ENCODE peak calls at places on chromosomes 3 and 15, in four cellular contexts. O is K562, S is esophagus muscularis mucosa, L is sigmoid colon. K is an unnamed sample.

GRCh38 chr15:100114100-100114499 is 227.7 kb downstream of the ADAMTS17 start:
- DNase-seq in O (no peak), S (no peak), L (peak), K (no peak)

GRCh38 chr3:45123841-45124269 is 22.3 kb downstream of the CDCP1 start:
- DNase-seq in S (no peak), O (no peak), L (no peak), K (no peak)

GRCh38 chr3:119221779-119222320 is 18.8 kb downstream of the B4GALT4 start:
- DNase-seq in S (no peak), L (no peak), O (no peak), K (no peak)

GRCh38 chr15:95024388-95024787 is 793.0 kb downstream of the MCTP2 start:
- DNase-seq in O (no peak), L (no peak), S (no peak), K (no peak)

GRCh38 chr15:85329561-85330421 is 50.6 kb upstream of the AKAP13 start:
- DNase-seq in L (no peak), S (peak), O (no peak), K (no peak)

GRCh38 chr3:168073842-168074311 is 21.8 kb downstream of the GOLIM4 start:
- DNase-seq in L (no peak), S (no peak), O (no peak), K (no peak)

GRCh38 chr3:142896201-142896755 is 7.4 kb upstream of the PCOLCE2 start:
- DNase-seq in S (peak), L (no peak), O (no peak), K (no peak)

GRCh38 chr3:69032137-69032536 is 18.7 kb upstream of the EOGT start:
- DNase-seq in S (no peak), L (no peak), O (no peak), K (no peak)

GRCh38 chr15:43511012-43511885 is 6.2 kb upstream of the MAP1A start:
- DNase-seq in O (no peak), S (no peak), L (no peak), K (no peak)

GRCh38 chr3:44060164-44060563 is 181.5 kb upstream of the TOPAZ1 start:
- DNase-seq in O (no peak), S (no peak), L (no peak), K (no peak)

GRCh38 chr3:40939113-40940070 is 259.9 kb upstream of the CTNNB1 start:
- DNase-seq in L (no peak), O (no peak), S (no peak), K (no peak)

GRCh38 chr3:157393076-157393475 is 43.6 kb upstream of the PTX3 start:
- DNase-seq in L (no peak), O (no peak), S (no peak), K (no peak)

GRCh38 chr3:192830279-192831110 is 87.2 kb downstream of the MB21D2 start:
- DNase-seq in L (no peak), S (no peak), O (no peak), K (no peak)

GRCh38 chr3:58994746-58995330 is 55.0 kb downstream of the CFAP20DC start:
- DNase-seq in L (no peak), O (peak), S (no peak), K (no peak)

GRCh38 chr3:104206925-104207324 is 1159.8 kb upstream of the ALCAM start:
- DNase-seq in S (no peak), O (no peak), L (no peak), K (no peak)

GRCh38 chr3:58429657-58430056 is 4.0 kb downstream of the PDHB start:
- DNase-seq in L (no peak), O (no peak), S (no peak), K (no peak)

GRCh38 chr3:108091498-108092259 is 848 bp upstream of the CD47 start:
- DNase-seq in S (no peak), L (no peak), O (no peak), K (no peak)

GRCh38 chr15:100601158-100601557 is 826 bp downstream of the LINS1 start:
- DNase-seq in L (no peak), O (peak), S (no peak), K (no peak)

GRCh38 chr3:24496529-24497482 is 2.2 kb upstream of the THRB start:
- DNase-seq in L (peak), S (no peak), O (peak), K (peak)

GRCh38 chr3:108389361-108389760 is 93.0 kb downstream of the HHLA2 start:
- DNase-seq in L (no peak), S (no peak), O (no peak), K (no peak)

GRCh38 chr3:97823503-97824004 is 1.7 kb downstream of the CRYBG3 start:
- DNase-seq in O (no peak), S (no peak), L (no peak), K (no peak)

GRCh38 chr3:177055557-177056290 is 141.6 kb downstream of the TBL1XR1 start:
- DNase-seq in O (no peak), L (no peak), S (no peak), K (no peak)

GRCh38 chr3:182327196-182327681 is 466.1 kb upstream of the ATP11B start:
- DNase-seq in S (no peak), L (no peak), O (no peak), K (no peak)

GRCh38 chr3:98731720-98732238 is 31.4 kb upstream of the ST3GAL6 start:
- DNase-seq in L (no peak), O (no peak), S (no peak), K (no peak)

GRCh38 chr3:155069729-155070128 is 10.4 kb upstream of the MME start:
- DNase-seq in S (no peak), L (no peak), O (no peak), K (no peak)

GRCh38 chr15:91032919-91033803 is 10.8 kb upstream of the VPS33B start:
- DNase-seq in L (no peak), S (no peak), O (peak), K (peak)

GRCh38 chr15:25596644-25597562 is 158.1 kb upstream of the UBE3A start:
- DNase-seq in O (no peak), L (no peak), S (no peak), K (no peak)

GRCh38 chr15:40108061-40108854 is 421 bp downstream of the BMF start:
- DNase-seq in L (peak), S (no peak), O (no peak), K (no peak)

GRCh38 chr15:39434751-39435238 is 146.1 kb upstream of the THBS1 start:
- DNase-seq in L (no peak), O (no peak), S (peak), K (no peak)

DNA sequence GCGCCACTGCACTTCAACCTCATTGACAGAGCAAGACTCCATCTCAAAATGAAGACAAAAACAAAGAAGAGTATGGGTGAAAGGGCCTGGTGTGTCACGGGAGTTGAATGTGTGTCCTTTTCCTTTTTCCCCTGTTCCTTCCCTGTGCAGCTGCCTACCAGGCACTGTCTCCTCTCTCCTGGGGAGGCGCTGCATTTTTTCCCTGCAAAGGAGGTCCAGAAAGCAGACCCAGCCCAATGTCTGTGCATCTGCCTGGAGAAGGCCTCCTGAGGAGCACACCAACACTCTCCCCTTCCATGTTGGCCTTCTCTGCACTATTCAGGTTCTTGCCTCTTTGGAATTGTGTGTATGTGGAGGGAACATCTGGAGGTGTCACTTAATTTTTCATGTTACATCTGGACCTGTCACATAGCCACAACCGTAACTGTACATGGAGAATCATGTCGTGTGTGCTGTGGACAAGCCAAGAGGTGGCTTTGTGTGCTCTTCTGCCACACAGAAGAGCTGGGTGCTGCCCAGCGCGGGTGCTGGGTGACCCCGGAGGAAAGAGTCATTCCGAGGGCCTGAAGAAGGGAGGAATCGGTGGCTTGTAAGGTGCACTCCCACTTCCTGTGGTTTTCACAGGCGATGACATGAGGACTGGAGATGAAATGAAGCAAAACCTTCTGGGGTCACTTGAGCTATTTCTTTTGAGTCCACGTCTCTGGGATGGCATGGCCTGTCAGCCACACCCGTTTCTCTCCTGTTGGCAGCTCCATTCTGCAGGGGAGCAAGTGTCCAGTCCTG is 46.5 kb upstream of the CGNL1 start:
- DNase-seq in S (no peak), L (no peak), O (peak), K (no peak)
- TF ChIP-seq POLR2AphosphoS5 in S (no peak), L (no peak), O (no peak), K (no peak)

DNA sequence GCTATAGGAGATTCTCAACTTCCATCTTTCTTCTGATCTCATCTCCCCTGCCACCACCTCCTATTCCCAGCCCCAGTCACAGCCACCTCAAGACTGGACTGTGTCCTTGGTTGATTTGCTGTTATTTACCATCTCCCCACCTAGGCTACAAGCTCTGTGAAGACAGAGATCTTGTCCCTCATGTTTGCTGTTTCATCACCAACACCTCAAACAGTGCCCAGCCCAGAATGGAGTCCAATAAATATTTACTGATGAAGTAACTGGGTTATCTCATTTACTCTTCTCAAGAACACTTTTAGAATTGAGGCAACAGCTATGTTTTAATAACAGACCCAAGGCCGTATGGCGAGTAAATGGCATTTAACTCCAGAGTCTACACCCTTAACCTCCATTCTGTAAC is 29.1 kb upstream of the ARHGEF3 start:
- DNase-seq in L (no peak), S (no peak), O (no peak), K (no peak)
- TF ChIP-seq EP300 in L (no peak), S (no peak), O (no peak), K (no peak)

GRCh38 chr3:48896991-48897390 is 1.7 kb downstream of the SLC25A20 start:
- DNase-seq in L (no peak), O (no peak), S (no peak), K (no peak)

GRCh38 chr3:48899298-48899697 is 616 bp upstream of the SLC25A20 start:
- DNase-seq in S (no peak), O (no peak), L (no peak), K (no peak)

GRCh38 chr3:48897401-48898376 is 993 bp downstream of the SLC25A20 start:
- DNase-seq in S (no peak), L (no peak), O (no peak), K (peak)

DNA sequence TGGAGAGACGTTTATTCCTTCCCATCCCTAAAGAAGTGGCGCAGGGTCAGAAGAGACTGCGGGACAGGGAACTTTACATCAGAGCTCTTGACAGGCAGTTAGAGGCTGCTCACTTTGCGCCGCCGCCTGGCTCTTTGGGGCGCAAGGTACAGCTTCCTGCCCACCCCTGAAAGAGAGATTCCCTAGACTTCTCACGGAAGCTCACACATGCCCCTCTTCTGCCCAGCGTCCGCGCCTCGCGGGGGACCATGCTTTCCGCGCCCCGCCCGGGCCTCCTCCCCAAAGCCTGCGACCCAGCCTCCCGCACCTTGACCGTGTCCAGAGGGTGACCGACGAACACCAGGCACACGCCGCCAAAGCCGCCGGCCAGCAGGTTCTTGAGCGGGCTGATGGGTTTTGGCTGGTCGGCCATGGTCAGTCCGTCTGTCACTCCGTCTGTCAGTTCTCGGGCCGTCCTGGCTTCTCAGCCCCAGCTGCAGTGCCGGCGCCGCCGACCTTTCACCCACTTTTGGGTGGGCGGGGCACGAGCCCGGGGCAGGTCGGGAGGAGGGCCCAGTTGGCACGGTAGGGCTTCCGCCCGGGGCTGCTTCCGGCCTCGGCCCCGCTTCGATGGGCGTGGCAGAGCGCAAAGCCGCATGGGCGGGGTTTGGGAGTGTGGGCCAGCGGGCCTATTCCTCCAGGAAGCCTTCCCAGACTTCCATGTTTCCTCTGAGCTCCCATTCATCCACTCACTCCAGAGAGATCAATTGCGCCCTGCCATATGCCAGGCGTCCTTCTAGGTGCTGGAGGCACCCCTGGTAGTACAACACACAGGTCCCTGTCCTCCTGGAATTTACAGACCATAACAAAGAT is at the start of gene SLC25A20:
- DNase-seq in O (peak), S (peak), L (peak), K (peak)
- TF ChIP-seq POLR2A in O (peak), S (no peak), L (no peak), K (no peak)

GRCh38 chr3:126124148-126124868 is 40.4 kb upstream of the SLC41A3 start:
- DNase-seq in O (no peak), S (peak), L (peak), K (peak)
- TF ChIP-seq POLR2AphosphoS5 in O (no peak), S (no peak), L (no peak), K (no peak)

DNA sequence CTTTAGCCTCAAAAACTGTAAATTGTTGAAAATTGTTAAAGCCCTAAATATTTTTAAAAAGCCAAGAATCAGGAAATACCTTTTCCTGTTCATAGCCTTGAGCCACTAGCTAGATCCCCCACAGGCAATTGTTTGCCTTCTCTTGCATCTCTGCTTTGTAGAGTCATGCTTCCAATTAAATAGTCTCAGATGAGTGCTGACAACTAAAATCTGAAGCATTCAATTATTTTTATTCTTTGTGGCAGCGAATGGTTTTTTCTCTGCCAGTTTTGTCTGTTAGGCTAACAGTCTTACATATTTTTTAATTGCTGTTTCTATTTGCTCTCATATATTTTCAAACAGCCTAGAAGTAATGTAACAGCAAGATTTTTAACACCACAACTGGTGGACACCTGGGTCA is 277.1 kb upstream of the GBE1 start:
- DNase-seq in S (no peak), O (no peak), L (no peak), K (no peak)
- TF ChIP-seq EP300 in S (no peak), O (no peak), L (no peak), K (no peak)

GRCh38 chr15:29677871-29678431 is 144.3 kb downstream of the TJP1 start:
- DNase-seq in L (no peak), O (no peak), S (no peak), K (no peak)
- TF ChIP-seq POLR2A in L (peak), O (no peak), S (no peak), K (no peak)

GRCh38 chr3:170222647-170223541 is 670 bp downstream of the PRKCI start:
- DNase-seq in O (peak), L (peak), S (no peak), K (peak)
- TF ChIP-seq POLR2AphosphoS5 in O (no peak), L (no peak), S (no peak), K (no peak)

GRCh38 chr3:77324115-77324514 is 284.2 kb downstream of the ROBO2 start:
- DNase-seq in O (no peak), L (no peak), S (no peak), K (no peak)
- TF ChIP-seq EP300 in O (no peak), L (no peak), S (no peak), K (no peak)

DNA sequence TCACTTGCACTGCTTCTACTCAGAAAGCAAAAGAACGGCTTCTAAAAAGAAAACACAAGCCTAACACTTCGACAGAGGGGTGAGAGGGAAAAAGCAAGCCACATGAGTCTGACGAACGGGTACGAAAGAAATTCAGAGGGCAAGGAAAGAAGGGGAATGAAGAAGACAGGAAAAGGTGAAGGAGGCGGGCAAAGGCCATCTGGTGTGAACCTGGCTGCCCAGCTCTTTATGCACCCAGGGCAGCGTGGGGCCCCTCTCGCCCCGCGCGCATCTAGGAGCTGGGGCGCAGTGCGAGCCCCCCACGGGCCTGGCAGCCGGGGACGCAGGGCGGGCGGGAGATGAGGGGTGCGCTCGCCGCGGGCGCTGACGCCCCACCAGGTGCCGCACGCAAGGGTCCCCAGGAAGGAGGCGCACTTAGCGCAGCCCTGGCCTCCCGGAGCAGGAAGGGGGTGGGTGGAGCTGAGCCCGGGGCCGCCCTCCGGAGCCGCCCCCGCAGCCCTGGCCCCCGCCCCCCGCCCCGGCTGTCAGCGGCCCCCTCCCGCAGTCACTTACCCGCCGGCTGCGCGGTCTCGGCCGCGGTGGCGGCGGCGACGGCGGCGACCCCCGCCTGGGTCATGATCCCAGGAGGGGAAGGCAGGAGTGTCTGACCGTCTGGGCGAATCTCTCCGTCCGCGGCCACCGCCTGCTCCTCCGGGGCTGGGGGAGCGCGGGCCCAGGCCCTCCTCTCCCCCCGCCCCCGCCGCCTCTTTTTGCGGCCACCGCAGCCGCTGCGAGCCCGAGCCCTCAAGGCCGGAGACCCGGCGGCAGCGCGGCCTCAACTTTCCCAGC is at the start of gene USF3:
- DNase-seq in O (peak), S (peak), L (peak), K (peak)
- TF ChIP-seq POLR2A in O (peak), S (peak), L (no peak), K (no peak)